ENCODE peak calls at places on chromosomes 5 and 9, in ten cellular contexts. G, A, M, U, R, F, E, W, H and Y are unnamed samples.

GRCh38 chr5:102799017-102799416 is 43.9 kb downstream of the PAM start:
- DNase-seq in G (no peak), A (no peak), M (peak; percentile 76), U (no peak), R (no peak), F (no peak), E (no peak), W (no peak), H (no peak), Y (peak; percentile 10)

GRCh38 chr5:176402684-176403083 is 13.7 kb downstream of the CLTB start:
- DNase-seq in G (no peak), A (no peak), M (no peak), U (no peak), R (peak; percentile 38), F (no peak), E (no peak), W (no peak), H (no peak), Y (no peak)

GRCh38 chr9:21968331-21969010 is 25.7 kb downstream of the CDKN2A start:
- DNase-seq in G (no peak), A (no peak), M (peak; percentile 33), U (no peak), R (no peak), F (no peak), E (no peak), W (no peak), H (no peak), Y (no peak)

GRCh38 chr9:104912606-104913005 is 15.3 kb downstream of the ABCA1 start:
- DNase-seq in G (no peak), A (no peak), M (no peak), U (no peak), R (no peak), F (no peak), E (no peak), W (no peak), H (no peak), Y (no peak)

GRCh38 chr5:51380603-51381207 is 2.5 kb upstream of the ISL1 start:
- DNase-seq in G (peak; percentile 63), A (peak; percentile 82), M (peak; percentile 47), U (peak; percentile 89), R (no peak), F (peak; percentile 41), E (no peak), W (no peak), H (no peak), Y (peak; percentile 31)

GRCh38 chr5:57302164-57302563 is 128.3 kb downstream of the GPBP1 start:
- DNase-seq in G (no peak), A (peak; percentile 93), M (peak; percentile 64), U (no peak), R (no peak), F (peak; percentile 88), E (no peak), W (no peak), H (no peak), Y (peak; percentile 55)

GRCh38 chr5:53783624-53784228 is 223.3 kb downstream of the NDUFS4 start:
- DNase-seq in G (no peak), A (no peak), M (no peak), U (no peak), R (no peak), F (no peak), E (no peak), W (no peak), H (no peak), Y (no peak)

GRCh38 chr5:12467799-12468198 is 563.6 kb upstream of the CTNND2 start:
- DNase-seq in G (no peak), A (no peak), M (no peak), U (no peak), R (no peak), F (no peak), E (no peak), W (no peak), H (no peak), Y (no peak)

GRCh38 chr9:26148128-26148527 is 469.9 kb upstream of the TUSC1 start:
- DNase-seq in G (no peak), A (no peak), M (no peak), U (no peak), R (no peak), F (no peak), E (no peak), W (no peak), H (no peak), Y (no peak)

GRCh38 chr9:18424132-18424531 is 49.8 kb upstream of the ADAMTSL1 start:
- DNase-seq in G (no peak), A (no peak), M (peak; percentile 22), U (no peak), R (no peak), F (no peak), E (no peak), W (no peak), H (no peak), Y (peak; percentile 34)

GRCh38 chr9:138101444-138102234 is 224.1 kb downstream of the CACNA1B start:
- DNase-seq in G (no peak), A (no peak), M (no peak), U (no peak), R (no peak), F (no peak), E (no peak), W (no peak), H (no peak), Y (no peak)

GRCh38 chr9:124470306-124470705 is 20.1 kb downstream of the ADGRD2 start:
- DNase-seq in G (no peak), A (no peak), M (no peak), U (no peak), R (no peak), F (no peak), E (no peak), W (no peak), H (no peak), Y (no peak)

GRCh38 chr9:89802809-89803355 is 198.1 kb downstream of the GADD45G start:
- DNase-seq in G (peak; percentile 17), A (no peak), M (no peak), U (no peak), R (peak; percentile 84), F (no peak), E (no peak), W (no peak), H (no peak), Y (no peak)

GRCh38 chr5:172525633-172526360 is 71.5 kb upstream of the SH3PXD2B start:
- DNase-seq in G (no peak), A (no peak), M (no peak), U (no peak), R (no peak), F (no peak), E (no peak), W (no peak), H (no peak), Y (no peak)

GRCh38 chr5:124678478-124678877 is 68.0 kb downstream of the ZNF608 start:
- DNase-seq in G (no peak), A (no peak), M (no peak), U (no peak), R (peak; percentile 22), F (no peak), E (no peak), W (no peak), H (no peak), Y (peak; percentile 38)

GRCh38 chr9:130039504-130040147 is 3.4 kb downstream of the FNBP1 start:
- DNase-seq in G (no peak), A (no peak), M (no peak), U (no peak), R (no peak), F (peak; percentile 90), E (no peak), W (no peak), H (no peak), Y (no peak)

GRCh38 chr9:83385317-83385716 is 152.9 kb downstream of the FRMD3 start:
- DNase-seq in G (no peak), A (no peak), M (peak; percentile 74), U (no peak), R (no peak), F (no peak), E (no peak), W (no peak), H (no peak), Y (no peak)

GRCh38 chr5:67214036-67214435 is 17.4 kb upstream of the CD180 start:
- DNase-seq in G (no peak), A (no peak), M (no peak), U (no peak), R (no peak), F (no peak), E (no peak), W (no peak), H (no peak), Y (no peak)

GRCh38 chr5:159199225-159199624 is 10.1 kb downstream of the RNF145 start:
- DNase-seq in G (no peak), A (no peak), M (no peak), U (no peak), R (no peak), F (no peak), E (no peak), W (no peak), H (no peak), Y (no peak)